ENCODE peak calls at places on chromosomes 13 and 19, in seven cellular contexts. V, K, O, N, A, U and M are unnamed samples.

GRCh38 chr19:7742575-7742974 is 4.8 kb downstream of the CD209 start:
- DNase-seq in V (no peak), K (no peak), O (no peak), N (no peak), A (no peak), U (no peak), M (no peak)

GRCh38 chr13:26133286-26133685 is 81.5 kb upstream of the SHISA2 start:
- DNase-seq in V (no peak), K (no peak), O (no peak), N (no peak), A (no peak), U (no peak), M (no peak)

GRCh38 chr13:71922191-71922590 is 55.2 kb upstream of the DACH1 start:
- DNase-seq in V (no peak), K (no peak), O (no peak), N (no peak), A (no peak), U (no peak), M (no peak)

GRCh38 chr19:13033819-13034611 is 38.7 kb downstream of the NFIX start:
- DNase-seq in V (no peak), K (peak), O (peak), N (peak), A (peak), U (no peak), M (peak)

GRCh38 chr19:14835011-14835410 is at the start of the genes OR7A5 and OR7C1:
- DNase-seq in V (no peak), K (no peak), O (no peak), N (no peak), A (no peak), U (no peak), M (no peak)

GRCh38 chr19:49324801-49325491 is at the start of gene SLC6A16:
- DNase-seq in V (no peak), K (no peak), O (no peak), N (no peak), A (no peak), U (no peak), M (no peak)

GRCh38 chr19:39192846-39193245 is 3.9 kb upstream of the NCCRP1 start:
- DNase-seq in V (no peak), K (no peak), O (no peak), N (no peak), A (no peak), U (no peak), M (no peak)

GRCh38 chr13:110287031-110287828 is 19.7 kb downstream of the COL4A1 start:
- DNase-seq in V (no peak), K (no peak), O (no peak), N (no peak), A (no peak), U (no peak), M (no peak)

GRCh38 chr13:93984070-93984469 is 495.4 kb downstream of the DCT start:
- DNase-seq in V (no peak), K (no peak), O (no peak), N (no peak), A (no peak), U (no peak), M (no peak)

GRCh38 chr19:51142119-51142518 is at the start of gene SIGLEC7:
- DNase-seq in V (no peak), K (no peak), O (no peak), N (no peak), A (peak), U (no peak), M (peak)